ENCODE peak calls at places on chromosomes 12 and 14, in five cellular contexts. I is HFF-Myc, K is neural crest cell, Q is mucosa of descending colon, O is Calu3. U is an unnamed sample.

GRCh38 chr12:13342971-13343370 is 146.4 kb downstream of the EMP1 start:
- DNase-seq in K (no peak), Q (no peak), O (no peak), I (no peak), U (no peak)

GRCh38 chr12:104243551-104243950 is 28.0 kb downstream of the TXNRD1 start:
- DNase-seq in K (no peak), Q (no peak), O (no peak), I (no peak), U (no peak)

GRCh38 chr12:6792522-6793201 is 3.3 kb downstream of the CD4 start:
- DNase-seq in Q (peak), O (no peak), I (no peak), K (peak), U (no peak)

GRCh38 chr12:87690236-87690810 is 338.9 kb downstream of the C12orf50 start:
- DNase-seq in I (no peak), O (no peak), Q (no peak), K (no peak), U (no peak)

GRCh38 chr12:95805864-95806669 is 15.5 kb upstream of the NTN4 start:
- DNase-seq in I (peak), O (peak), Q (no peak), K (no peak), U (peak)

GRCh38 chr12:6942331-6942665 is 1.3 kb upstream of the RNU7-1 start:
- DNase-seq in I (no peak), O (no peak), Q (peak), K (no peak), U (no peak)

GRCh38 chr14:72420749-72421452 is 473.0 kb downstream of the DPF3 start:
- DNase-seq in I (peak), K (peak), O (peak), Q (peak), U (peak)

GRCh38 chr12:49098035-49098451 is 3.4 kb upstream of the DHH start:
- DNase-seq in Q (no peak), I (no peak), K (peak), O (peak), U (no peak)

GRCh38 chr12:104106965-104107364 is 31.0 kb downstream of the NFYB start:
- DNase-seq in Q (no peak), O (no peak), K (no peak), I (no peak), U (no peak)

GRCh38 chr14:50067723-50068495 is 48.5 kb downstream of the VCPKMT start:
- DNase-seq in O (peak), Q (no peak), I (no peak), K (no peak), U (no peak)

GRCh38 chr12:15931590-15932053 is 20.5 kb downstream of the DERA start:
- DNase-seq in K (no peak), O (no peak), I (no peak), Q (no peak), U (no peak)
- TF ChIP-seq CTCF in K (peak), O (no peak), I (no peak), Q (no peak), U (no peak)

GRCh38 chr14:31268216-31268615 is 60.6 kb upstream of the HECTD1 start:
- DNase-seq in O (no peak), K (no peak), I (no peak), Q (no peak), U (peak)

GRCh38 chr14:31266437-31267331 is 59.1 kb upstream of the HECTD1 start:
- DNase-seq in K (no peak), I (no peak), O (no peak), Q (no peak), U (no peak)

GRCh38 chr14:31271648-31272047 is 64.1 kb upstream of the HECTD1 start:
- DNase-seq in Q (no peak), I (no peak), K (no peak), O (no peak), U (no peak)

GRCh38 chr14:31269599-31270195 is 62.1 kb upstream of the HECTD1 start:
- DNase-seq in Q (no peak), O (no peak), I (no peak), K (no peak), U (no peak)

GRCh38 chr14:31270196-31270772 is 62.7 kb upstream of the HECTD1 start:
- DNase-seq in Q (no peak), K (no peak), I (no peak), O (peak), U (no peak)
- TF ChIP-seq CTCF in Q (no peak), K (no peak), I (peak), O (no peak), U (peak)

GRCh38 chr14:30751646-30752416 is 122.5 kb upstream of the COCH start:
- DNase-seq in I (no peak), Q (no peak), O (no peak), K (no peak), U (no peak)
- TF ChIP-seq CTCF in I (no peak), Q (no peak), O (no peak), K (no peak), U (no peak)

GRCh38 chr14:70186826-70187483 is 1.8 kb downstream of the SLC8A3 start:
- DNase-seq in Q (peak), K (no peak), I (no peak), O (no peak), U (no peak)

GRCh38 chr14:70180718-70181117 is 8.0 kb downstream of the SLC8A3 start:
- DNase-seq in O (no peak), K (no peak), Q (no peak), I (no peak), U (no peak)

GRCh38 chr14:70181276-70181675 is 7.5 kb downstream of the SLC8A3 start:
- DNase-seq in O (no peak), K (no peak), I (no peak), Q (no peak), U (no peak)

GRCh38 chr14:70188292-70188607 is 501 bp downstream of the SLC8A3 start:
- DNase-seq in Q (no peak), I (no peak), O (no peak), K (peak), U (no peak)

GRCh38 chr14:70183991-70184390 is 4.8 kb downstream of the SLC8A3 start:
- DNase-seq in O (no peak), K (no peak), I (no peak), Q (no peak), U (no peak)
- TF ChIP-seq CTCF in O (no peak), K (no peak), I (no peak), Q (no peak), U (no peak)

GRCh38 chr12:115859231-115859630 is 418.3 kb downstream of the MED13L start:
- DNase-seq in Q (no peak), I (no peak), O (no peak), K (no peak), U (no peak)
- TF ChIP-seq CTCF in Q (no peak), I (no peak), O (no peak), K (no peak), U (no peak)